ENCODE peak calls at places on chromosome 21, in six cellular contexts. N, B, X, U, Q and J are unnamed samples.
A peak's percentile ranks its signal among the peaks of the same experiment; 100 is the strongest.

GRCh38 chr21:37207441-37208009 is 59.6 kb downstream of the VPS26C start:
- DNase-seq in N (no peak), B (no peak), X (no peak), U (no peak), Q (no peak), J (no peak)

GRCh38 chr21:32545948-32546441 is 39.3 kb downstream of the TCP10L start:
- DNase-seq in N (peak; percentile 47), B (no peak), X (no peak), U (no peak), Q (no peak), J (no peak)

GRCh38 chr21:42569732-42570301 is 56.2 kb downstream of the SLC37A1 start:
- DNase-seq in N (no peak), B (no peak), X (no peak), U (no peak), Q (no peak), J (no peak)

GRCh38 chr21:22363504-22363903 is 1365.3 kb downstream of the NCAM2 start:
- DNase-seq in N (no peak), B (peak; percentile 29), X (no peak), U (no peak), Q (no peak), J (no peak)

GRCh38 chr21:25889996-25890395 is 155.2 kb downstream of the GABPA start:
- DNase-seq in N (no peak), B (no peak), X (no peak), U (no peak), Q (no peak), J (no peak)

GRCh38 chr21:30257773-30258172 is 25.0 kb downstream of the KRTAP24-1 start:
- DNase-seq in N (no peak), B (peak; percentile 83), X (peak; percentile 26), U (peak; percentile 6), Q (no peak), J (peak; percentile 54)

GRCh38 chr21:37459575-37459974 is 93.0 kb downstream of the DYRK1A start:
- DNase-seq in N (peak; percentile 69), B (no peak), X (no peak), U (peak; percentile 60), Q (no peak), J (no peak)

GRCh38 chr21:16388291-16388690 is 658.5 kb downstream of the USP25 start:
- DNase-seq in N (no peak), B (peak; percentile 65), X (no peak), U (no peak), Q (no peak), J (no peak)

GRCh38 chr21:45747802-45748445 is 104.4 kb downstream of the PCBP3 start:
- DNase-seq in N (peak; percentile 51), B (peak; percentile 23), X (no peak), U (peak; percentile 36), Q (no peak), J (no peak)

GRCh38 chr21:44866780-44867179 is 6.7 kb downstream of the PTTG1IP start:
- DNase-seq in N (peak; percentile 66), B (peak; percentile 66), X (no peak), U (peak; percentile 86), Q (no peak), J (no peak)

GRCh38 chr21:25911730-25912401 is 177.1 kb downstream of the GABPA start:
- DNase-seq in N (no peak), B (no peak), X (no peak), U (no peak), Q (no peak), J (no peak)

GRCh38 chr21:37006243-37006520 is 320 bp upstream of the RIPPLY3 start:
- DNase-seq in N (no peak), B (no peak), X (no peak), U (no peak), Q (no peak), J (no peak)

GRCh38 chr21:34890724-34891609 is 158.1 kb downstream of the RUNX1 start:
- DNase-seq in N (peak; percentile 48), B (peak; percentile 67), X (peak; percentile 42), U (peak; percentile 73), Q (no peak), J (peak; percentile 46)

GRCh38 chr21:41752231-41752681 is 14.6 kb downstream of the RIPK4 start:
- DNase-seq in N (peak; percentile 64), B (peak; percentile 74), X (no peak), U (peak; percentile 27), Q (no peak), J (no peak)

DNA sequence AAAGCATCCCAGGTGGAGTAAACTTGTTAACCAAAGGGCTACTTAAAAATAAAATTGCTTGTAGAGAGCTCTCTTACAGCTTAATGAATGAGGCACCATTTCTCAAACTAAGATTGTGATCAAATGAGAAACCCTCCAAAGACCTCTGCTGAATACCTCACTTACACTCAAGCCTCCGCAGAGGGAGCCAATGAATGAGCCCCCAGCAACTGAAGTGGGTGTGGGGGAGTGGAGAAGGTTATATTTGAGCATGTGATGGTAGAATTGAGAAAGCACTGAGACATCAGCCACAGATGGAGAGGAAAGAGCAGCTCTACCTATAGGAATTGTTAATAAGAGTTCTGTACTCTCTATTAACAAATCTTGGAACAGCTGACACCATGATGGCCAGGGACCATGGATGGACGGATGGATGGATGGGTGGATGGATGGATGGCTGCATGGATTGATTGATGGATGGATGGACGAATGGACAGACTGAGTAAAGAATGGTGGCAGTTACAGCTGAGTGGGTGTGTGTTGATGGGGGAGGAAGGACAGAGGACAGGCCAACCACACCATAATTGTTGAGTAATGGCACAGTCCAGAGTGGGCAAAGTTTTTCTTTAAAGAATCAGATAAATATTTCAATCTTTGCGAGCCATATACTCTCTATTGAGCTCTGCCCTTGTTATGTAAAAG is 20.3 kb upstream of the TIAM1 start:
- DNase-seq in N (no peak), B (no peak), X (no peak), U (no peak), Q (no peak), J (no peak)
- H2BK15ac ChIP-seq in N (no peak overlapping the region), B (no peak overlapping the region), X (no peak overlapping the region), U (no peak overlapping the region), Q (peak overlapping the region; percentile 40), J (no peak overlapping the region)

DNA sequence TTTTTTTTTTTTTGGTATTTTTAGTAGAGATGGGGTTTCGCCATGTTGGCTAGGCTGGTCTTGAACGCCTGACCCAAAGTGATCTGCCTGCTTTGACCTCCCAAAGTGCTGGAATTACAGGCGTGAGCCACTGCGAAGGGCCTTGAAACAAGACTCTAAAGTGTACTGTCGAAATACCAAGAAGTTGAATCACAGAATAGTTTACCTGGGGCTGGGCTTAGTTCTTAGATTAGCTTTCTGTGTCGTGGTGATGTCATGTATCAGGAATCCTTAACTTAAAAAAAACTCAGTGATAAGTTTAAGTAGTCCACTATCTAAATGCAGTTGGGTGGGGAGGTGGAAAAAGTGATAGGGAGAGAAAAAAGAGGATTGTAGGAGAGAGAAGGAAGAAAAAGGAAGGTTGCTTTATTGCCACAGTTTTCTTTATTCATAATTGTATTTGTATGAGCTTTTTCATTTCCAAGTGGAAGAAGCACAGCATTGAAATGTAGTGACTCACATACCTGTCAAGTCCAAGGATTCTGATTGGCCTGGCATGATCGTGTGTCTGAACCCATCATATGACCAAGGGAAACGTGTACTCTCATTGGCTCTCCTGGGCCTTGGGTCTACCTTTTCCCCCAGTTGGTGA is 13.4 kb downstream of the ITSN1 start:
- DNase-seq in N (peak; percentile 97), B (peak; percentile 99), X (no peak), U (peak; percentile 84), Q (no peak), J (peak; percentile 49)
- H3K9ac ChIP-seq in N (no peak overlapping the region), B (no peak overlapping the region), X (no peak overlapping the region), U (no peak overlapping the region), Q (no peak overlapping the region), J (no peak overlapping the region)

GRCh38 chr21:29237110-29238051 is 61.3 kb upstream of the BACH1 start:
- DNase-seq in N (no peak), B (no peak), X (peak; percentile 5), U (no peak), Q (no peak), J (no peak)

GRCh38 chr21:29238967-29239289 is 59.8 kb upstream of the BACH1 start:
- DNase-seq in N (peak; percentile 76), B (no peak), X (no peak), U (peak; percentile 42), Q (no peak), J (no peak)

GRCh38 chr21:29240136-29240535 is 58.6 kb upstream of the BACH1 start:
- DNase-seq in N (no peak), B (no peak), X (no peak), U (no peak), Q (no peak), J (no peak)

GRCh38 chr21:29235714-29236197 is 63.0 kb upstream of the BACH1 start:
- DNase-seq in N (no peak), B (no peak), X (no peak), U (no peak), Q (no peak), J (no peak)

DNA sequence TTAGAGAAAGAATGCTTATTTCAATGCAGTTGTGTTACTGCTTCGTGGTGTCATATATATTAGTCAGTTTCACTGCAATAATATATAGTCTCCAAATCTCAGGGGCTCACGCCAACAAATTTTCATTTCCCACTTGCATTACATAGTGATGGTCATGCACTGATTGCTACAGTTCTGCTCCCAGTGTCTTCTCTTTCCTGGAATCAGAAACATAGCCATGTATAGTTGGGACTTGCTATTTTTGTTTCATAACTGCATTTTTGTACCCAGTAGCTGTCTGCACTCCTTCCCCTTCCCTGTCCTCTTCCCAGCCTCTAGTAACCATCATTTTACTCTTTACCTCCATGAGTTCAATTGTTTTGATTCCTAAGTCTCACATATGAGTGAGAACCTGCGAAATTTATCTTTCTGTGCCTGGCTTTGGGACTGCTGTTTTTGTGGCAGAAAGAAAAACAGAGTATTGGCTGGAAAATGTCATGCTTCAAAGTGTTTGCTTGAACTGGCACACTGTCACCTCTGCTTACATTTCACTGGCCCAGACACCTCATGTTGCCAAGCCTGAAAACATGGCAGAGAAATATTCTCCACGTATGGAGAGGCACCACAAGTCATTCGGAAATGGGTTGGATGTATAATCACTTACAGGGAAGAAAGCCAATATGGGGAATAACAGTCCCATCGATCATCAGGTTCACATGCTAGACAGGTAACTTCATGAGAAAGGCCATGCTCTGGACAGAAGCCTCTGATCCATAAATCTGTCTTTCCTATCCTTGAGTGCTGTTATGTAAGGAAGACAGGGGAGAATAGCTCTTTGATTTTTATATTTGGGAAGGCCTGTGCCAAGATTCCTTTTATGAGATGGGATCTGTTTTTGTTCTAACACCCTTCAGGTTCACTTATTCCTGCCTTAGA is 60.4 kb upstream of the BACH1 start:
- DNase-seq in N (peak; percentile 54), B (no peak), X (no peak), U (no peak), Q (no peak), J (no peak)
- H2BK15ac ChIP-seq in N (peak overlapping the region; percentile 28), B (no peak overlapping the region), X (no peak overlapping the region), U (no peak overlapping the region), Q (no peak overlapping the region), J (no peak overlapping the region)

DNA sequence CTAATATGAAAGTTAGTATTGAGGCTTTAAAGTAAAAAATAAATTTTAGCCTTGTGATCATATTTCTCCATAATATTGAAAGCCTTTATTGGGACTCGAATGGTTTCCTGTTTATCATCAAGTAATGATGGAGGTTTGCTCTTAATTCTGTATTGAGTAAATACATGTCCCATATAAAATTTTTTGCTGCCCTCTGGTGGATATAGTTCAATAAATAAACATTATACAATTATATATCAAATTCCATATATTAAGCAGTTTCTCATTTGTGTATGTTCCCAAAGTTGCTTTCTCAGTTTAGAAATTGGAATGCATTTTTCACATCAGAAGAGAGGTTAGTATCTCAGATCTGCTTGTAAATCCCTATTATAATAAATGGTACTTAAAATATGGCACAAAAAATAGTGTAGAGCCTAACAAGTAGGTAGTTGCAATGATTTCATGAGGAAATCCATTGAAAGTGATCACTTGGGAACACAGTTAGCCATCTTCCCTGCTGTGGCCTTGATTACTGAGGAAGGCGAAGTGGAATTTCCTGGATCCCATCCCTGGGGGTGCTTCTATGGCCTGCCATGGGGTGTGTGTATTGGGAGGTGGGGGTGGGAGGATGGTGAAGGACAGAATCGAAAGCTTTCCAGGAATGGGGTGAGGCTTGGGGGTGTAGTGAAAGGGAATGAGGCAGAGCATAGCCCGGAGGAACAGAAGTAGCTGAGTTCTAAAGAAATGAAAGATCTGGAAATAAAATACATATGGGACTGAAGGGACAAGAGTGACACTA is 84.1 kb upstream of the C21orf91 start:
- DNase-seq in N (peak; percentile 49), B (peak; percentile 46), X (no peak), U (peak; percentile 50), Q (no peak), J (no peak)
- H3K9ac ChIP-seq in N (no peak overlapping the region), B (no peak overlapping the region), X (no peak overlapping the region), U (peak overlapping the region; percentile 19), Q (no peak overlapping the region), J (no peak overlapping the region)